ENCODE peak calls at places on chromosomes 3 and 15, in seven cellular contexts. Y is lung, A is lower lobe of right lung, V is ascending aorta, Q is breast epithelium, T is osteoblast, G is A549. P is an unnamed sample.

GRCh38 chr3:43286886-43287301 is 554 bp downstream of the SNRK start:
- DNase-seq in G (peak), Y (no peak), A (no peak), Q (no peak), T (peak), V (no peak), P (no peak)

GRCh38 chr3:122484985-122485384 is 29.8 kb downstream of the KPNA1 start:
- DNase-seq in T (no peak), Y (no peak), V (no peak), Q (no peak), G (no peak), A (no peak), P (no peak)

GRCh38 chr3:195045481-195045880 is 225.5 kb downstream of the XXYLT1 start:
- DNase-seq in G (no peak), T (no peak), Y (no peak), Q (no peak), A (no peak), V (no peak), P (no peak)

GRCh38 chr3:120311863-120312794 is 27.1 kb upstream of the GPR156 start:
- DNase-seq in Q (no peak), T (no peak), G (no peak), Y (no peak), A (no peak), V (no peak), P (no peak)

GRCh38 chr3:151345854-151346253 is 16.5 kb upstream of the P2RY13 start:
- DNase-seq in V (no peak), A (no peak), G (no peak), T (no peak), Q (peak), Y (no peak), P (no peak)

GRCh38 chr15:71730277-71731144 is 79.8 kb upstream of the NR2E3 start:
- DNase-seq in T (peak), Q (peak), A (no peak), G (peak), Y (peak), V (no peak), P (no peak)

GRCh38 chr3:177673105-177673804 is 476.0 kb upstream of the TBL1XR1 start:
- DNase-seq in G (no peak), T (peak), A (no peak), V (no peak), Q (no peak), Y (no peak), P (no peak)

GRCh38 chr15:63599401-63600000 is 2.3 kb downstream of the FBXL22 start:
- DNase-seq in Y (peak), G (peak), A (peak), T (peak), V (peak), Q (peak), P (no peak)

GRCh38 chr3:149473314-149473990 is 1.0 kb upstream of the TM4SF4 start:
- DNase-seq in G (peak), T (peak), A (peak), V (peak), Y (peak), Q (peak), P (peak)

GRCh38 chr3:65398953-65399352 is 639.8 kb downstream of the MAGI1 start:
- DNase-seq in T (no peak), A (no peak), Y (no peak), V (no peak), Q (no peak), G (no peak), P (no peak)

GRCh38 chr3:14768182-14768790 is 50.5 kb upstream of the FGD5 start:
- DNase-seq in Q (no peak), T (peak), G (no peak), A (no peak), Y (peak), V (no peak), P (no peak)

DNA sequence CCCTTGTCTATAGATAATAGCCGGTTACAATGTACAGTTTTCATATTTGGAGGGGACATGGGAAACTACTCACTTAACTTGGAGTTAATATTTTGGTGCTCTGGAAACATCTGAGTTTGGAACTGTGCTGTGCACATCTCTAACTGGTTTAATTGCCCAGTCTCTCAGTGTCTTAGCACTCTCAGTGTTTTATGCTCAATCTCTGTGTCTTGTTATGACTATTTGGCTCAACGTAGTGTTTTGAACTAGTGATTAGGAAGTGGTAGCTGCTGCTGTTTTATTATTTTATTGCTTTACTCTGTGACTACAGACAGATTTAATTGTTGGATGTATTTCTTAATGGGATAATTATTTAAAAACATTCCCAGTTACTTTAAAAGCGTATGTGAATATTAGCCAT is 17.0 kb downstream of the FNDC3B start:
- DNase-seq in T (no peak), Q (no peak), Y (no peak), V (no peak), G (no peak), A (no peak), P (no peak)
- H3K27ac ChIP-seq in T (peak), Q (peak), Y (no peak), V (peak), G (peak), A (no peak), P (peak)

DNA sequence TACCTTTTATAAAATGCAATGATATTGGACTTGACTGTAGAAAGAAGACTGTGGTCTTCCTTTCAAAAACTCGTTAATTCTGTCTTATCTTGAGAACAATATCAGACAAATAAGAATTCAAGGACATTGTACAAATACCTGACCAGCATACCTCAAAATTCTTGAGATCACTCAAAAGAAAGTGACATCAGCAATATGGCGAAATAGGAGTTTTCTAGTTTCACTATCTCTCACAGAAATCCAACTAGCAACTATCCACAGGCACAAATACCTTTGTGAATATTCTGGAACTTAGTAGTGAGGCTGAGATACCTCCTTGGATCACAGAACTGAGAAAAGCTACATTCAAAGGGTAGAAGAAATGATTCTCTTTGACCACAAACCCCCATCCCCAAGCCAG is 419.7 kb downstream of the ZNF385D start:
- DNase-seq in A (no peak), V (no peak), G (no peak), T (no peak), Y (no peak), Q (no peak), P (no peak)
- H3K4me3 ChIP-seq in A (no peak), V (no peak), G (no peak), T (no peak), Y (no peak), Q (no peak), P (no peak)

DNA sequence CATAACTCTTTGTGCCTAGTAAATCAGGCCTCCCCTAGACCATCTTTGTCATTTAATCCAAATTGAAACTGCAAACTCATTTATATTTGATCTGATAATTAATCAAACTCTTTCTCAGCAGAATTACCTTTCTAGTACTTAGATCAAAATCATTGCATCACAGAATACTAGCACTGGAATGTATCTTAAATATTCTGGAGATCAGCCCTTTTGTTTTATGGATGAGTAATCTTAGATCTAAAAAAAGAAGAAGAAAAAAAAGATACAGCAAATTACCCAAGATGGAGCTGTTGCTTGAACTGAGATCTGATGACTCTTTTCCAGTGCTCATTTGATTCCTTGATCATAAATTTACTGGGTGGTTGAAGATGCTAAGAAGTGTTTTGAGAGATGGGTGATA is 47.9 kb downstream of the NAALADL2 start:
- DNase-seq in V (no peak), Y (no peak), T (no peak), G (no peak), Q (no peak), A (no peak), P (no peak)
- TF ChIP-seq CTCF in V (no peak), Y (no peak), T (no peak), G (no peak), Q (no peak), A (no peak), P (no peak)

DNA sequence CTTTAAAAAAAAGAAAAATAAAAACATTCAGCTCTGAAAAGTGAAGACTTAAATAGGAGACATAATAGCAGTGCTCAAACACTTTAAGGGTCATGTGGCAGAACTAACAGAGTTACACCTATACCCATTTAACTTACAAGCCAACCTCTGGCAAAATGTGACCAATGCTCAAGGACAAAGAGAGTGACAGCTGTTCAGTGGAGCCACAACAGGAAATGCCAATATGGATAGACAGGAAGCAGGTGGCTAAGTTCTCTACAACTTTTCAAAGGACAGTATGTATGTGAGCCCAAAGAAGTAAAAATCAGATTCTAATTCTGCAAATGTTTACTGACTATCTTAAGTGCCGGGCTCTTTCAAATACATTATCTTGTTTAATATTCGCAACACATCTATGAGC is 3.4 kb downstream of the TMCC1 start:
- DNase-seq in V (no peak), A (no peak), G (no peak), Y (no peak), T (no peak), Q (no peak), P (no peak)
- H3K27ac ChIP-seq in V (no peak), A (peak), G (no peak), Y (no peak), T (no peak), Q (peak), P (no peak)

GRCh38 chr3:53158700-53159414 is 2.2 kb upstream of the PRKCD start:
- DNase-seq in T (peak), G (no peak), Q (no peak), A (no peak), Y (no peak), V (no peak), P (no peak)

GRCh38 chr3:53157974-53158580 is 2.9 kb upstream of the PRKCD start:
- DNase-seq in Y (no peak), A (no peak), G (no peak), Q (no peak), T (peak), V (no peak), P (no peak)

GRCh38 chr3:53160335-53160659 is 712 bp upstream of the PRKCD start:
- DNase-seq in Y (no peak), A (no peak), V (no peak), T (no peak), Q (no peak), G (no peak), P (no peak)

GRCh38 chr3:53160660-53161344 is at the start of gene PRKCD:
- DNase-seq in Y (peak), Q (peak), A (peak), T (peak), G (peak), V (peak), P (peak)

DNA sequence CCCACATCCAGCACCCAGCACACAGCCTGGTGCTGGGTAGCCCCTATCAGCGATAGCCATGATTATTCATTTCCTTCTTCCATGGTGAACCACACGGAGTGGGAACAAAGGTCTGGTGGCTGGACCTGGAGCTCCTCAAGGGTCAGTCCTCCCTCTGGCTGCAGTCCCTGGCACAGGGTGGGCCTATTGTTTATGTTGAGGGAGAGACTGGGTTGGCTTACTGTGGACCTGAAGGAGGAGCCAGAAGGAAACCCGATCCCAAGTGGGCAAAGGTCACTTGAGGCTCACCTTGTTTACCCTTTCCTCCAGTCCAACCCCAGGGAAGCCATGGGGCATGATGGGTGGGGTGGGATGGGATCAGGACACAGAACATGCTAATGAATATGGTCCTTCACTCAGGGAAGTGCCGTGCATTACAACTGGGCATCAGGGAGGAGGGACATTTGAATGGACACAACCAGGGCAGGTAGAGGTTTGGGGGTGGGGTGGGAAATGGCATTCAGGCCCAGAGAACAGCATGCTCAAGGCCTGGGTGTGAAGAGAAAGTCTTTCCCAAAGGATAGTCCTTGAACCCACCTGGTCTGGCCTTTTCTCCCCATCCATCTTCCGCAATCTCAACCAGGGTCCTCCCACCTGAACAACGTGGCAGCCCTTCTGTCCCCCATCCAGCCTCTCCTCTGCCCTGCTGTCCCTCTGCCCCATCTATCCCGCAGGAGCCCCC is 1.4 kb upstream of the PRKCD start:
- DNase-seq in V (no peak), A (no peak), Y (no peak), T (peak), G (no peak), Q (no peak), P (no peak)
- H3K4me3 ChIP-seq in V (no peak), A (no peak), Y (no peak), T (no peak), G (no peak), Q (no peak), P (peak)

DNA sequence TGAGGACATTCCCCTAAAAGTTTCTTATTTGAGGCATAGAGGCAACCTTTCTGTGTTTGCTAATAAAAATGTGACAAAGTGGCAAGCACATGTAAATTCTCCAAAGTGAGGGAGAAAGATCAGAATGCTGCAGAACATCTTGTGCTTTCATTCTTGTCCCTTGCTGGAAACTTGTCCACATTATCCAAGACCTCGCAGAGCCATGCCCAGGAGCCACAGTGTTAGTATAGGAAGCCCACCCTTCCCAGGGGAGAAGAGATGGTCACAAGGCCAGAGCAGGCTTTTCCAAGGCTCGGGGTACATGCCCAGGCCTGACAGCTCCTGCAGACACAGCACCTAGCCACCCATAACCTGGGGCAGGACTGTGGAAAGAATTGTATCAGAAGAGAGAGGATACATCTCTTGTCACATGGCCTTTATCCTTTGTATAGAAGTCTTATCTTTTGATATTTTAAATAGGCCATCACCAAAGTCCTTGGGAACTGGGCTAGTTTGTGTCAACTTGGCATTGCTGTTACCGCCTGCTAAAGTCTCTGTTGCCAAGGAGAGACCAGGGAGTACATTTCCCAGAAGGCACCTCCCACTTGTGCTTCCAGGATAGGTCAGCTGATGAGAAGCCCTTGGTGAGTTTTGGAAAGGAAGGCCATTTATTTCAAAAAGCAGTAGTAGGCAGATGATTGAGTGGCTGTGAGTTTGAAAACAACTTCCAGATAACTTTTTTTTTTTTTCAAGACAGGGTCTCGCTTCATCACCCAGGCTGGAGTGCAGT is 10.5 kb downstream of the DLEC1 start:
- DNase-seq in Y (peak), T (peak), G (no peak), V (no peak), Q (no peak), A (no peak), P (no peak)
- TF ChIP-seq CTCF in Y (no peak), T (no peak), G (no peak), V (no peak), Q (no peak), A (no peak), P (no peak)

DNA sequence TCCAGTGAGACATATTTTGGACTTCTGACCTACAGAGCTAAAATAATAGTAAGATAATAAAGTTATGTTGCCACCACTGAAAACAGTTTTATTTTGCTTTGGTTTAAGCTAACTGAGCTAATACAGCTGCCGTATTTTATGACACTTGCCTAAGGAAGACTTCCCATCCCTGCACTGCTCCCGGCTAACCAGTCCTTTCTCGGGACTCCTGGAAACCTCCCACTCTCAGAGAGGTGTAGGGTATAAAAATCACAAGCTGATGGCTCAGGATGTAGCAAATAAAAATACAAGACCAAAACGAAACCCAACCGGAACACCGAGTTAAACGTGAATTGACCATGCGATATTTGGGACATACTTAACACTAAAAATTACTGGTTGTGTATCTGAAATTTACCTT is 448 bp upstream of the KBTBD12 start:
- DNase-seq in V (no peak), Q (no peak), G (no peak), Y (no peak), A (no peak), T (no peak), P (no peak)
- H3K27ac ChIP-seq in V (peak), Q (no peak), G (no peak), Y (no peak), A (peak), T (no peak), P (peak)

DNA sequence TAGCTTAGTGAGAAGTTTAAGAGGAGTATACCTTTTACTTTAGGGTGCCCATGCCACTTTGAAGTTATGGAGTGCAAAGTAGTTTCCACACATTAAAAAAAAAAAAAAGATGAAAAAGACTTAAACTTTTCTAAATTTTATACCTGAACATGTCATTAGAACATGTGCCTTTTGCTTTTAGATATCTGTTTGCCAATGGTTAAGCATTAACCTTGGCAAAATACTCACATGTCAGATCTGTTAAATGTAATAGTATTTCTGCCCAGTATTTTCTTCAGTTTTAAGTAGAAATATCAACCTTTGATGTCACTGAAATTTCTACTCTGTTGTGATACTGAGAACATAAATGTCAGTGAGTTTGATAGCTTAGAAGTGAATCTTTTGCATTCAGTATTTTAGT is 12.2 kb downstream of the ZFAND6 start:
- DNase-seq in Y (no peak), V (no peak), Q (no peak), A (no peak), G (no peak), T (no peak), P (no peak)
- H3K4me3 ChIP-seq in Y (no peak), V (peak), Q (no peak), A (no peak), G (peak), T (peak), P (no peak)

GRCh38 chr15:90596943-90597342 is 67.2 kb downstream of the CRTC3 start:
- DNase-seq in V (no peak), A (no peak), T (no peak), Q (no peak), G (no peak), Y (no peak), P (no peak)

GRCh38 chr15:90599116-90599515 is 69.4 kb downstream of the CRTC3 start:
- DNase-seq in V (no peak), Y (no peak), A (no peak), Q (no peak), T (no peak), G (no peak), P (no peak)

GRCh38 chr15:90598679-90599078 is 69.0 kb downstream of the CRTC3 start:
- DNase-seq in T (no peak), G (no peak), V (no peak), A (no peak), Q (no peak), Y (no peak), P (no peak)

GRCh38 chr15:90597477-90598052 is 67.8 kb downstream of the CRTC3 start:
- DNase-seq in Q (no peak), G (no peak), V (no peak), T (no peak), Y (no peak), A (no peak), P (no peak)

DNA sequence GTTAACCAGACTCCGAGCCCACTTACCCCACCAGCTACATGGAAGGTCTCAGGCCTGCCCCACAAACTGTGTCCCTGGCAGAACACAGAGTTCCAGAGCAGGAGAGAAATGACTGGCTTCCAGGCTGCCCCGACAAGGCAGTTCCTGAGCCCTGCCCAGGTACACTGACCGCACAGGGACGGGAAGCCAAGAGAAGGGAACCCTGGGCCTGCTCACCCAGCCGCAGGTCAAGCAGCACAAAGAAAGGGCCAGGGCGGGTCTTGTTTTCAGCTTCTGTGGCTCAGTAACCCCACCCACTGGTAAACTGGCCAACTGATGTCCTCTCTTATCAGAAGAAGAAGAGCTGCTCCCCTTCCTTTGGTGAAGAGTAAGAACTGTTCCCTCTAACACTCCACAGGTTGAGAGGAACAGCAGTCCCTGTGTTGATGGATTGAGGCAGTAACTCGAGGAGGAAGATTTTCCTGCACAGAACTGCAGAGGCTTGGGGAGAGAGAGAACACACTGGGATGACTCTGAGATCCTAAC is 68.4 kb downstream of the CRTC3 start:
- DNase-seq in V (no peak), G (no peak), A (peak), Q (no peak), Y (peak), T (no peak), P (no peak)
- TF ChIP-seq CTCF in V (no peak), G (peak), A (peak), Q (no peak), Y (no peak), T (no peak), P (no peak)

P was measured in thoracic aorta.